ENCODE peak calls at places on chromosome 13, in nine cellular contexts. O is endodermal cell; R is IMR-90; H is cardiac muscle cell; P is brain microvascular endothelial cell; S is ascending aorta; K is K562; L is CD4-positive, alpha-beta T cell; E is left lung. T is an unnamed sample.

GRCh38 chr13:92573467-92574057 is 653.0 kb upstream of the GPC6 start:
- DNase-seq in K (peak), R (peak), L (no peak), E (no peak), H (peak), P (peak), S (no peak), O (peak), T (no peak)

GRCh38 chr13:95254341-95254740 is 46.9 kb downstream of the ABCC4 start:
- DNase-seq in R (peak), H (no peak), O (no peak), L (no peak), K (no peak), S (no peak), E (no peak), P (peak), T (peak)

GRCh38 chr13:70014337-70014736 is 93.3 kb upstream of the ATXN8OS start:
- DNase-seq in S (no peak), K (no peak), E (no peak), O (no peak), R (no peak), L (no peak), P (no peak), H (no peak), T (no peak)

GRCh38 chr13:34926513-34926912 is 15.6 kb upstream of the NBEA start:
- DNase-seq in O (no peak), R (peak), P (peak), E (no peak), H (peak), K (no peak), L (no peak), S (no peak), T (no peak)

GRCh38 chr13:80235559-80236296 is 105.2 kb downstream of the SPRY2 start:
- DNase-seq in H (peak), E (no peak), R (no peak), O (no peak), S (no peak), L (no peak), P (peak), K (no peak), T (peak)

GRCh38 chr13:34352958-34353357 is 535.0 kb downstream of the RFC3 start:
- DNase-seq in L (no peak), E (no peak), O (no peak), S (no peak), H (no peak), K (no peak), P (no peak), R (peak), T (no peak)

GRCh38 chr13:71754407-71754974 is 112.5 kb downstream of the DACH1 start:
- DNase-seq in K (no peak), R (no peak), H (no peak), P (no peak), E (no peak), S (no peak), O (no peak), L (no peak), T (no peak)

GRCh38 chr13:60267498-60268202 is 103.9 kb upstream of the DIAPH3 start:
- DNase-seq in R (no peak), L (no peak), E (peak), S (no peak), P (no peak), O (peak), H (peak), K (no peak), T (no peak)

GRCh38 chr13:52128714-52129700 is at the start of gene NEK5:
- DNase-seq in S (no peak), K (peak), O (peak), R (peak), H (peak), P (peak), L (peak), E (peak), T (peak)

GRCh38 chr13:83499286-83499685 is 383.0 kb downstream of the SLITRK1 start:
- DNase-seq in L (no peak), O (no peak), H (no peak), E (no peak), P (peak), R (peak), S (no peak), K (no peak), T (no peak)

GRCh38 chr13:82627183-82627582 is 1255.1 kb downstream of the SLITRK1 start:
- DNase-seq in R (peak), P (peak), L (no peak), H (no peak), K (no peak), E (no peak), O (no peak), S (no peak), T (peak)

GRCh38 chr13:40517486-40518311 is 148.7 kb downstream of the FOXO1 start:
- DNase-seq in S (no peak), H (no peak), L (no peak), E (no peak), P (no peak), R (no peak), K (no peak), O (no peak), T (no peak)

GRCh38 chr13:20801704-20802103 is 27.9 kb upstream of the EEF1AKMT1 start:
- DNase-seq in P (no peak), K (no peak), E (no peak), L (no peak), S (no peak), H (no peak), O (no peak), R (no peak), T (no peak)

GRCh38 chr13:109243311-109243951 is 543.0 kb downstream of the IRS2 start:
- DNase-seq in E (no peak), L (no peak), H (peak), S (no peak), K (no peak), O (peak), R (peak), P (peak), T (peak)

GRCh38 chr13:20173121-20173746 is 12.4 kb upstream of the GJA3 start:
- DNase-seq in O (peak), E (no peak), S (no peak), K (no peak), L (no peak), R (peak), P (no peak), H (no peak), T (no peak)

GRCh38 chr13:37348916-37349653 is 243.6 kb upstream of the CSNK1A1L start:
- DNase-seq in R (peak), K (no peak), P (no peak), E (no peak), O (no peak), L (no peak), H (no peak), S (no peak), T (no peak)

GRCh38 chr13:20175907-20176652 is 15.2 kb upstream of the GJA3 start:
- DNase-seq in E (no peak), H (no peak), O (peak), P (no peak), R (no peak), S (no peak), K (no peak), L (no peak), T (no peak)

GRCh38 chr13:91955546-91956355 is 557.3 kb downstream of the GPC5 start:
- DNase-seq in S (no peak), R (no peak), O (peak), H (no peak), L (no peak), P (no peak), E (no peak), K (no peak), T (no peak)

GRCh38 chr13:48561461-48562224 is 28.8 kb upstream of the RCBTB2 start:
- DNase-seq in O (no peak), H (no peak), L (no peak), E (no peak), P (no peak), S (no peak), R (no peak), K (no peak), T (no peak)

GRCh38 chr13:67147257-67148218 is 82.6 kb downstream of the PCDH9 start:
- DNase-seq in S (no peak), R (peak), K (no peak), O (no peak), P (peak), L (no peak), E (no peak), H (peak), T (no peak)

GRCh38 chr13:26010487-26011207 is 41.2 kb downstream of the SHISA2 start:
- DNase-seq in H (no peak), L (no peak), S (no peak), E (no peak), K (no peak), R (no peak), O (no peak), P (no peak), T (no peak)

GRCh38 chr13:79491715-79492114 is 10.8 kb downstream of the NDFIP2 start:
- DNase-seq in E (no peak), O (no peak), S (no peak), R (peak), P (no peak), K (no peak), H (no peak), L (no peak), T (peak)

GRCh38 chr13:70080030-70080429 is 27.6 kb upstream of the ATXN8OS start:
- DNase-seq in E (no peak), R (no peak), K (no peak), S (no peak), P (no peak), H (no peak), L (no peak), O (no peak), T (no peak)

GRCh38 chr13:78398743-78399410 is 204.5 kb downstream of the POU4F1 start:
- DNase-seq in S (no peak), O (no peak), E (no peak), L (no peak), H (no peak), R (no peak), P (no peak), K (no peak), T (no peak)

GRCh38 chr13:101627556-101627943 is 175.1 kb downstream of the ITGBL1 start:
- DNase-seq in H (no peak), P (no peak), R (peak), E (no peak), L (no peak), S (no peak), K (no peak), O (no peak), T (no peak)

DNA sequence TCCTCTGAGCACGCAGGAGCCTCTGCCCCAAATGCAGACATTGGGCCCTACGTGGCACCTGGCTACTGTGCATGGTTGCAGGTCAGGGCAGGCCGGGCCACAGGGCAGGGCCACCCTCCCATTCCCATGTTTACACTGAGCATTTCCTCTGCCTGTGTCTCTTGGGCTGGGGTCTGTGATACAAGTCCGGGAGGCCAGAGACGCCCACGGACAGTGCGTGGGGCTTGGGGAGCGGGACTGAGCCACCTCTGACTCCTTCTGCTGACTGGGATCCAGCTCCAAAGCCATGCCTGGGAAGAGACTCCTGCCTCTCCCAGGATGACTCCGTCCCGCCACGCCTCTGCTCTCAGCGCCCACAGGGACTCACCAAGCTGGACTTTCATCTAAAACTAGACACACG is 18.8 kb downstream of the GAS6 start:
- DNase-seq in H (no peak), R (no peak), E (peak), K (no peak), L (no peak), S (no peak), O (peak), P (no peak), T (no peak)
- H3K27ac ChIP-seq in H (no peak), R (peak), E (no peak), K (no peak), L (no peak), S (no peak), O (no peak), P (no peak), T (peak)

DNA sequence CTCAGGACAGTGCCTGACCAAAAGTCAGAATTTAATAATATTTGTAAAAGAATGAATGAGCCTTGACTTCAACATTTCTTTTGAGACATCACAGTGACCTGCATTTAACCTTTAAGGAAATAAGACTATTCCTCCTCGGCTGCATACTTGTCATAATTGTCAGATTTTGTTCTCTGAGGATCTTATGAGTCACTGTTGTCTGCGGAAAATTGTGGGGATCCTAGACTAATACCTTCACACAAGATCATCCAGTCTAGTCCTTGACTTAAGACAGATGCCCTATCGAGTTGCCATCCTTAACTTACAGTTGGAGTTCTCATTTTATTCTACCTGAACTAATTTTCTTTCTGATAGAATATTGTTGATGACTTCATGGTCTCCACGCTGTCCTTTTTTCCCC is 198.4 kb downstream of the DLEU7 start:
- DNase-seq in O (no peak), P (peak), S (no peak), R (no peak), H (no peak), L (no peak), K (no peak), E (no peak), T (peak)
- TF ChIP-seq CTCF in O (no peak), P (no peak), S (no peak), R (no peak), H (no peak), L (no peak), K (no peak), E (no peak), T (no peak)

GRCh38 chr13:27952931-27953670 is 16.0 kb downstream of the CDX2 start:
- DNase-seq in H (no peak), S (no peak), O (peak), K (no peak), R (no peak), L (no peak), P (no peak), E (no peak), T (no peak)

GRCh38 chr13:27956576-27957300 is 12.4 kb downstream of the CDX2 start:
- DNase-seq in R (no peak), P (no peak), O (no peak), E (no peak), L (no peak), K (no peak), S (no peak), H (no peak), T (no peak)

GRCh38 chr13:27953671-27954405 is 15.3 kb downstream of the CDX2 start:
- DNase-seq in O (peak), K (peak), L (peak), H (peak), R (peak), S (no peak), P (peak), E (peak), T (peak)

GRCh38 chr13:27955192-27955591 is 13.9 kb downstream of the CDX2 start:
- DNase-seq in S (no peak), E (no peak), R (no peak), O (no peak), H (no peak), L (no peak), P (no peak), K (no peak), T (no peak)

GRCh38 chr13:27954406-27954851 is 14.7 kb downstream of the CDX2 start:
- DNase-seq in E (no peak), P (no peak), S (no peak), O (peak), K (no peak), L (no peak), H (no peak), R (no peak), T (no peak)
- H3K27ac ChIP-seq in E (no peak), P (no peak), S (no peak), O (no peak), K (no peak), L (no peak), H (no peak), R (no peak), T (peak)

GRCh38 chr13:74741732-74742131 is 607.5 kb upstream of the KLF12 start:
- DNase-seq in P (no peak), S (no peak), E (no peak), L (no peak), O (no peak), K (no peak), H (no peak), R (no peak), T (no peak)
- TF ChIP-seq CTCF in P (no peak), S (no peak), E (no peak), L (no peak), O (no peak), K (no peak), H (no peak), R (no peak), T (no peak)

GRCh38 chr13:107035186-107035585 is 467.2 kb upstream of the ARGLU1 start:
- DNase-seq in R (peak), S (no peak), P (no peak), O (no peak), H (no peak), L (no peak), K (no peak), E (no peak), T (no peak)

GRCh38 chr13:107028751-107029150 is 460.8 kb upstream of the ARGLU1 start:
- DNase-seq in P (no peak), O (no peak), E (no peak), L (no peak), K (no peak), R (no peak), S (no peak), H (no peak), T (no peak)

GRCh38 chr13:107035778-107036177 is 467.8 kb upstream of the ARGLU1 start:
- DNase-seq in O (no peak), P (peak), K (no peak), S (no peak), L (no peak), E (no peak), R (peak), H (no peak), T (no peak)

GRCh38 chr13:107031691-107032090 is 463.8 kb upstream of the ARGLU1 start:
- DNase-seq in E (no peak), H (no peak), K (no peak), S (no peak), L (no peak), P (no peak), O (no peak), R (no peak), T (no peak)

DNA sequence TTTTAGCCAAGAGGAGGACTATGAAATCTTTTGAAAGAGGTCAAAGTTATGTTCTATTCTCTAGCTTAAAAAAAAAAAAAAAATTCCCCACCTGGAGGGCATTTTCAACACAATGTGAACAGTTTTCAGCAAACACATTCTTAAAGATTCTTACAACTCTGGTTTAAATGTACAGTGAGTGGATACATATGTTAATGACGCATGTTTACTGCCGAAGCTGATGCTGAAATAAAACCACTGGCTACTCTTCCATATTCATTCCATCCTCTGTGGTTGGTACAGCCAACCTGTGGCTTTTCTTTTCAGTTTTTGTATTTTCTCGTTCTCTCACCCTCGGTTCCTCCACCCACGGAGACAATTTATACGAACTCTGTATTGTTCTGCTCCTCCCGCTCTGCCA is 466.3 kb upstream of the ARGLU1 start:
- DNase-seq in E (no peak), L (no peak), K (no peak), P (no peak), H (no peak), O (no peak), S (no peak), R (peak), T (no peak)
- H3K27ac ChIP-seq in E (no peak), L (no peak), K (no peak), P (no peak), H (no peak), O (no peak), S (no peak), R (peak), T (no peak)

DNA sequence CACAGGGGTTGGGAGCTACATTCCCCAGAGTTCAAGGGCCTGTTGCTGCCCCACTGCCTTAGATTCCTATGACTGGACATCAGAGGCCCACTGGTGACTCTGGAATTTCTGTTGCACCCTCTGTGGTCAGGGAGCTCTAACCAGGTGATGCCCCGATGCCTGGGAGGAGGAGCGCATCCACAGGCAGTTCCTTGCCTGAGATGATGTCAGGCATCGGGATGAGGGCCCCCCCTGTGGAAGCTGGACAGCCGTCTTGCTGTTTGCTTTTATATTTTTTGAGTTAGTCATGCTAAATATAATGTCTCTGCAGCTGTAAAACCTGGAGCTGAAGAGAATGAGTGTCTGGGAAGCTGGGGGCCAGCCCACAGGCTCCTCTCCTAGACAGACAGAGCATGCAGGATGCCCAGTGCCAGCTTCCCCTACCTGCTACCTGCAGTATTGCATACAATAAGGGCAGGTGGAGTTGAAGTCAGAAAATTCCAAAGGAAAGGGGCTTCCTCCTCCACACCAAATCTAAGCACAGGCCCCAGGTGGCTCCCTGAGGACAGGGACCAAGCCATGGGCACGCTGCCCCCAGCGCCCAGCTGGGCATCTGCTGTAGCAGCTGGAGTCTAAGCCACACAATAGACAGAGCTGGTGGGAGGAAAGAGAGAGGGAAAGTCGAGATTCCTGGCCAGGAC is 16.2 kb downstream of the COL4A2 start:
- DNase-seq in R (peak), S (no peak), L (no peak), P (peak), E (no peak), H (no peak), O (peak), K (no peak), T (no peak)
- TF ChIP-seq CTCF in R (peak), S (no peak), L (no peak), P (peak), E (no peak), H (no peak), O (peak), K (no peak), T (no peak)

T was measured in RWPE1.